ENCODE peak calls at places on chromosome 5, in five cellular contexts. H is naive thymus-derived CD4-positive, alpha-beta T cell; F is pancreas; G is body of pancreas; B is left ventricle myocardium inferior. Y is an unnamed sample.

GRCh38 chr5:79853676-79854418 is 137.2 kb downstream of the MTX3 start:
- DNase-seq in H (no peak), F (no peak), G (no peak), B (no peak), Y (no peak)

GRCh38 chr5:84603557-84604185 is 219.0 kb upstream of the EDIL3 start:
- DNase-seq in H (no peak), F (no peak), G (no peak), B (peak), Y (no peak)

GRCh38 chr5:53069626-53070025 is 39.9 kb downstream of the MOCS2 start:
- DNase-seq in H (no peak), F (no peak), G (no peak), B (no peak), Y (no peak)

GRCh38 chr5:14376789-14377188 is 204.8 kb upstream of the OTULINL start:
- DNase-seq in H (no peak), F (no peak), G (no peak), B (no peak), Y (no peak)

GRCh38 chr5:6465831-6466790 is 17.5 kb downstream of the UBE2QL1 start:
- DNase-seq in H (no peak), F (no peak), G (no peak), B (no peak), Y (no peak)

GRCh38 chr5:157598350-157598936 is 22.9 kb upstream of the ADAM19 start:
- DNase-seq in H (no peak), F (no peak), G (no peak), B (no peak), Y (no peak)

GRCh38 chr5:180118391-180118791 is 46.8 kb upstream of the RNF130 start:
- DNase-seq in H (no peak), F (no peak), G (no peak), B (no peak), Y (no peak)

GRCh38 chr5:119290161-119290569 is 65.7 kb upstream of the TNFAIP8 start:
- DNase-seq in H (peak), F (no peak), G (no peak), B (no peak), Y (no peak)

GRCh38 chr5:14574891-14575496 is 6.6 kb upstream of the OTULINL start:
- DNase-seq in H (no peak), F (peak), G (peak), B (peak), Y (no peak)

GRCh38 chr5:80884851-80885697 is 75.1 kb upstream of the RASGRF2 start:
- DNase-seq in H (no peak), F (no peak), G (no peak), B (no peak), Y (no peak)

GRCh38 chr5:73242741-73243140 is 69.7 kb downstream of the TMEM174 start:
- DNase-seq in H (no peak), F (no peak), G (no peak), B (no peak), Y (no peak)

GRCh38 chr5:146052780-146053179 is 52.6 kb downstream of the PLAC8L1 start:
- DNase-seq in H (no peak), F (no peak), G (no peak), B (no peak), Y (no peak)

GRCh38 chr5:192970-193831 is 1.9 kb downstream of the LRRC14B start:
- DNase-seq in H (no peak), F (peak), G (peak), B (no peak), Y (no peak)

GRCh38 chr5:158758666-158759065 is 341.1 kb downstream of the EBF1 start:
- DNase-seq in H (no peak), F (no peak), G (no peak), B (no peak), Y (no peak)

GRCh38 chr5:34743878-34744277 is 87.8 kb downstream of the RAI14 start:
- DNase-seq in H (no peak), F (no peak), G (no peak), B (no peak), Y (no peak)

GRCh38 chr5:14305045-14305444 is 161.9 kb downstream of the TRIO start:
- DNase-seq in H (no peak), F (no peak), G (no peak), B (peak), Y (no peak)

GRCh38 chr5:132001647-132002561 is 9.6 kb downstream of the ACSL6 start:
- DNase-seq in H (no peak), F (no peak), G (peak), B (no peak), Y (no peak)

GRCh38 chr5:141084487-141084989 is 9.9 kb upstream of the PCDHB2 start:
- DNase-seq in H (peak), F (peak), G (peak), B (no peak), Y (peak)

GRCh38 chr5:104299998-104300706 is 737.6 kb upstream of the NUDT12 start:
- DNase-seq in H (no peak), F (no peak), G (no peak), B (no peak), Y (no peak)

GRCh38 chr5:140136624-140137023 is 10.9 kb downstream of the IGIP start:
- DNase-seq in H (no peak), F (no peak), G (no peak), B (no peak), Y (no peak)

GRCh38 chr5:60997721-60998120 is 52.7 kb downstream of the NDUFAF2 start:
- DNase-seq in H (no peak), F (no peak), G (no peak), B (no peak), Y (no peak)

GRCh38 chr5:181221792-181222629 is 1.1 kb upstream of the TRIM41 start:
- DNase-seq in H (peak), F (peak), G (peak), B (peak), Y (peak)

GRCh38 chr5:152405145-152405544 is at the start of gene NMUR2:
- DNase-seq in H (no peak), F (no peak), G (peak), B (peak), Y (no peak)

GRCh38 chr5:151642472-151643140 is 44.1 kb downstream of the SPARC start:
- DNase-seq in H (no peak), F (no peak), G (no peak), B (peak), Y (no peak)

GRCh38 chr5:100777680-100778281 is 125.3 kb downstream of the ST8SIA4 start:
- DNase-seq in H (no peak), F (no peak), G (no peak), B (no peak), Y (no peak)

GRCh38 chr5:145936401-145937131 is at the start of gene SH3RF2:
- DNase-seq in H (no peak), F (peak), G (peak), B (peak), Y (no peak)

GRCh38 chr5:17359451-17359965 is 138.5 kb upstream of the TAF11L2 start:
- DNase-seq in H (no peak), F (no peak), G (no peak), B (no peak), Y (no peak)

GRCh38 chr5:168434746-168435321 is 51.4 kb upstream of the RARS1 start:
- DNase-seq in H (no peak), F (no peak), G (no peak), B (no peak), Y (no peak)

GRCh38 chr5:80961376-80962281 is 1.5 kb downstream of the RASGRF2 start:
- DNase-seq in H (peak), F (no peak), G (no peak), B (no peak), Y (peak)

DNA sequence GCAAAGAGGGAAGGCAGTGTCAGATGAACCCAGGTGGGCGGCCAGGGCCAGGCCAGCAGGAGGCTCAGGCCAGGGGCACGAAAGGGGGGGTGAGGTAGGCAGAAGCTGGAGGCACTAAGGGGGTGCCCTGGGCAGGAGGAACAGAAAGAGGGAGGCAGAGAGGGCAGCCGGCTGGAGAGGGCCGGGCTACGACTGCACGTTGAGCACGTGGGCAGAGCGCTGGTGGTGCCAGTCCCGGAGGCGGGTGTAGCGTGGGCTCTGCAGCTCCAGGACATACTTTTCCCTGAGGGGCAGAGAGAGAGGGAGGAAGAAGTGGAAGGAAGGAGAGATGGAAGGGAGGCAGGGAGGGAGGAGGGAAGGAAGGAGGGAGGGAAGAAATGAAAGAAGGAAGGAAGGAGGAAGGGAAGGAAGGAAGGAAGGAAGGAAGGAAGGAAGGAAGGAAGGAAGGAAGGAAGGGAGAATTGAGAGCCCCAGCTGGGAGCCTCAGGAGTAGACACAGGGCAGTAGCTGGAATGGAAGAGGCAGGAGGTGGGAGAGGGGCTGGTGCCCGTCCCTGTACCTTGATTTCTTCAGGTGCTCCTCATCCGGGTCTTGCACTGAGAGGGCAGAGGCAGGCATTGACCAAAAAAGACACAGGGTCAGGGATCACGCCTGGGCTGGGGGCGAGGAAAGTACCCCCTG is 7.0 kb downstream of the PDLIM7 start:
- DNase-seq in H (no peak), F (no peak), G (no peak), B (no peak), Y (no peak)
- H3K4me3 ChIP-seq in H (no peak), F (no peak), G (no peak), B (no peak), Y (no peak)

GRCh38 chr5:133603711-133604110 is 8.6 kb downstream of the FSTL4 start:
- DNase-seq in H (no peak), F (no peak), G (no peak), B (no peak), Y (no peak)
- H3K4me3 ChIP-seq in H (no peak), F (no peak), G (no peak), B (no peak), Y (no peak)

DNA sequence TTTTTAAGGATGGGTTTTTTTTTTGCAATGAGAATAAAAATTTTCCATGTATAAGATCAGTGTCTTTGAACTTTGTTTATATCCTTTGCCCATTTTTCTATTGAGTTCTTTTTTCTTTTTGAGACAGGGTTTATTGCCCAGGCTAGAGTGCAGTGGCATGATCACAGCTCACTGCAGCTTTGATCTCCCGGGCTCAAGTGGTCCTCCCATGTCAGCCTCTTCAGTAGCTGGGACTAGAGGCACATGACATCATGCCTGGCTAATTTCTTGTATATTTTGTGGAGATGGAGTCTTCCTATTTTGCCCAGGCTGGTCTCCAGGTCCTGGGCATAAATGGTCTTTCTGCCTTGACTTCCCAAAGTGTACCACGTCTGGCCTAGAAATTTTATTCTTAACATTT is 21.2 kb downstream of the GPBP1 start:
- DNase-seq in H (no peak), F (no peak), G (no peak), B (no peak), Y (no peak)
- H3K4me3 ChIP-seq in H (no peak), F (no peak), G (no peak), B (no peak), Y (no peak)

DNA sequence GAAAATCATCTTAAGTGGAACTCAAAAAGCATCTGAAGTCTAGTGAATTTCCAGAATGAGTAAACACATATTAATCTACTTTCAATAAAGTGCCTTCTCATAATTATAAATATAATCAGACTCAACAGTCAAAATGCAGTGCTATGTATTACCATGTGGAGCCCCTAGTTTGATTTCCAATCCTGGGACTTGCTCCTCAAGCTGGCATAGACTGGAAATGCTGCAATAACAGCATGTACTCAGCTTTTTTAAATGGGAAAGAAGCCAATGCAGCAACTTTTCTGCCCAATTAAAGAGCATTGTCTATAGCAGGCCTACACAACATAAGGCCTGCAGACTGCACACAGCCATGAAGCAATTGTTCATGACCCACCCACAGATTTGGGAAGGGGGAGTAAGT is 103.2 kb downstream of the NR2F1-AS1 start:
- DNase-seq in H (no peak), F (no peak), G (no peak), B (no peak), Y (no peak)
- H3K4me3 ChIP-seq in H (no peak), F (no peak), G (no peak), B (no peak), Y (no peak)

GRCh38 chr5:7473115-7473514 is 77.2 kb downstream of the ADCY2 start:
- DNase-seq in H (no peak), F (no peak), G (no peak), B (no peak), Y (no peak)

GRCh38 chr5:7474821-7475403 is 79.0 kb downstream of the ADCY2 start:
- DNase-seq in H (no peak), F (no peak), G (no peak), B (no peak), Y (no peak)

GRCh38 chr5:7471710-7472109 is 75.8 kb downstream of the ADCY2 start:
- DNase-seq in H (no peak), F (no peak), G (no peak), B (no peak), Y (no peak)

GRCh38 chr5:7478459-7478858 is 82.5 kb downstream of the ADCY2 start:
- DNase-seq in H (no peak), F (no peak), G (no peak), B (no peak), Y (no peak)

DNA sequence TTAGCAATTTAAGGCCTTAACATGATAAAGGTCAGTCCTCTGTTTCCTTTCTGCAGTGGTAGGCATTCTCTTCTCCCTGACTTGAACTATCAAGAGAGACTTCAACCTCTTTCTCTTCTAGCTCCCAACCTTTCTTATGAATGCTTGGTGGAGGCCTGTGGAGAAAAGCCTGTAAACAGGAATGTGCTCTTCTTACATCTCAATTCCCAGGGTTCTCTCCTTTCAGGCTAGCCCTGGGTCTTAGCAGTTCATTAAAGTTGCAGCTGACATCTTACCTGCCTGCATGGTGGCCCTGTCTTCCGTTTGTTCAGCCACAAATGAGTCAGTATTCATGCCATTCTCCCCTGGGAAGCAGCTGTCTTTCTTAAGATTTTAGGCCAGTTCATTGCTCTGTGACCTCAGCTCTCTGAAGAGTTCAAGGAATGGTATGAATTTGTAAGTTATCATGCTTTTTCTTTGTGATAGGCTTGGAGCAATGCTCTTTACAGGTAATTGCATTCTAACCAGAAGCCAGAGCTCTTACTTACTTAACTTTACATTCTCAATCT is 77.8 kb downstream of the ADCY2 start:
- DNase-seq in H (no peak), F (no peak), G (no peak), B (no peak), Y (no peak)
- H3K4me3 ChIP-seq in H (no peak), F (no peak), G (no peak), B (no peak), Y (no peak)

GRCh38 chr5:90474235-90475107 is at the start of the genes MBLAC2 and POLR3G:
- DNase-seq in H (peak), F (peak), G (peak), B (peak), Y (peak)

GRCh38 chr5:90475436-90475980 is 844 bp downstream of the POLR3G start:
- DNase-seq in H (no peak), F (no peak), G (no peak), B (no peak), Y (no peak)

GRCh38 chr5:90477816-90478215 is 3.2 kb downstream of the POLR3G start:
- DNase-seq in H (no peak), F (no peak), G (no peak), B (no peak), Y (no peak)

GRCh38 chr5:90479611-90480385 is 5.1 kb downstream of the POLR3G start:
- DNase-seq in H (no peak), F (no peak), G (no peak), B (no peak), Y (no peak)

DNA sequence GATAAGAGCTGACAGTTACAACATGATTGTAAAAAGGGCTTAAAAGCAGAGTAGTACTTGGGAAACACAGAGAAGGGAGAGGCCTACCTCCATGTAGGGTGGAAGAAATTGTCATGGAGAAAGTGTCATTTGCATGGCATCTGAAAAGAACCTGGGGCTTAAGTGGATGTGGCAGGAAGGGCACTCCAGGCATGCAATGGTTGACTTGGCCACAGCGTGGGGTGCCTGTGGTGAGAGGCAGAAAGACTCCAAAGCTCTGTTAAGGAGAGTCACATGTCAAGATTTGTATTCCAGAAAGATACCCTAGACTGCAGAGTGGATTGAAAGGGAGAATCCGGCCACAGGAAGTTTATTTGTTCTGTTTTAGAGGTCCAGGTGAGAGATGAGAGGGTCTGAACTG is 2.4 kb downstream of the POLR3G start:
- DNase-seq in H (no peak), F (no peak), G (no peak), B (no peak), Y (no peak)
- H3K4me3 ChIP-seq in H (no peak), F (no peak), G (no peak), B (peak), Y (no peak)

GRCh38 chr5:138491284-138491648 is 26.0 kb downstream of the EGR1 start:
- DNase-seq in H (no peak), F (peak), G (no peak), B (no peak), Y (no peak)
- H3K4me3 ChIP-seq in H (peak), F (peak), G (no peak), B (peak), Y (peak)

DNA sequence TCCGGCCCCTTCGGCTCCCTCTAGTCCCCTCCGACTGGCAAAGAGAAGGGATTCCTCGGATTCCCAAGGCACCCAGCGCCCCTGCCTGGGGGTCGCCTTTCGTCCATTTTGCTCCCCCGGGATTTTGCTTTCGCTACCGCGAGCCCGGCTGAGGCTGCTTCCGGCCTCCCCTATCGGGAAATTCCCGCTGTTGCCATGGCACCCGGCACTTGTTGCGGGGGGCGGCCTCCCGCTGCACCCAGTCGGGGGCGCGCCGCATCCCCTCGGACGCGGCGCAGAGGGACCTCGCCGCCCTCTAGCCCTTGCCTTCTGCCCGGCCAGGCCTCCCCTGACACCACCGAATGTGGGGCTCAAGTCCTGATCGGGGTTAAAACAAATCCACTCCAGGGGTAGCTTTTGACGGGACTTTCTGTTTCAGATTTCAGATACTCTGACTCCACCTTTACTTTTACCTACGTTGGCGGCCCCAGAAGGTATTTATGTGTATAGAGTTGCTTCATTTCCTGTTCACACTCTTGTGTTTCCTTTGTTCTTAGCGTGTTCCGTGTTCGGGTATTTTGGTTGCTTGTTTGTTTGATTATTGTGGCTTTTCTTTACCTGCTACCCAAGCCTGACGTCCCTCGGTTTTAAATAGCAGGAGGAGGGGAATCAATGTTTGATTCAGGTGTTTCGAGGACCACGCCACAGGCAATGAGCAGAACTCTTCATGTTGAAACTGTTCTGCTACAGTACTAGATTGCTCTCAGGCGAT is 1.4 kb downstream of the PARP8 start:
- DNase-seq in H (peak), F (peak), G (peak), B (peak), Y (no peak)
- H3K4me3 ChIP-seq in H (peak), F (peak), G (peak), B (peak), Y (peak)

DNA sequence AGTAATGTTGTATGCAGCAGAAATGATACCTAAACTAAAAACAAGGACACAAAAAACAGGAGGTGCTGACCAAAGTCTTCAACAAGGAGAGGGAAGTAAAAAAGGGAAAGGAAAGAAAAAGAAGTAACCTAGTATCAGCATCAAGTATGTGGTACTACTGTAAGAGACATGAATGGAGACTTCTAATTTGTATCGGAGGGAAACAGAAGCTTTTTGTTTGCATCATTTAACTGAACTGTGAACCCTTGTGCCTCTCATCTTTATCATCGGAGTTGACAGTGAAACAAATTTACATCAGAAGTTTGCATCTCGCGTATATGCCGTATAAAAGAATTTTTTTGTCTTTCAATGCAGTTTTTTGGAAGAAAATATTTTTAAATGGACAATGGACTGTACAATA is 6.3 kb downstream of the SRP19 start:
- DNase-seq in H (no peak), F (no peak), G (no peak), B (no peak), Y (no peak)
- H3K4me3 ChIP-seq in H (no peak), F (no peak), G (no peak), B (no peak), Y (no peak)